ENCODE peak calls at places on chromosomes 12 and 14, in seven cellular contexts. C is IMR-90, Y is GM23248, M is fibroblast of lung, Z is KBM-7, O is HFFc6, K is T-helper 1 cell. X is an unnamed sample.

GRCh38 chr12:2613674-2614073 is 181.1 kb upstream of the FKBP4 start:
- DNase-seq in O (peak), Z (no peak), C (peak), K (no peak), Y (peak), M (peak), X (peak)

GRCh38 chr12:90128526-90128925 is 419.9 kb upstream of the ATP2B1 start:
- DNase-seq in Z (no peak), M (no peak), C (no peak), K (no peak), Y (no peak), O (no peak), X (no peak)

GRCh38 chr12:126093911-126094310 is 1028.7 kb downstream of the AACS start:
- DNase-seq in K (no peak), Z (no peak), O (no peak), C (no peak), Y (peak), M (no peak), X (no peak)

GRCh38 chr12:76029982-76030377 is 1.6 kb downstream of the PHLDA1 start:
- DNase-seq in M (peak), Y (peak), C (peak), Z (no peak), O (no peak), K (no peak), X (peak)

GRCh38 chr12:24424889-24425600 is 475.6 kb upstream of the SOX5 start:
- DNase-seq in M (no peak), Z (no peak), O (no peak), C (no peak), K (no peak), Y (no peak), X (no peak)

GRCh38 chr14:89640141-89640540 is 223.1 kb upstream of the FOXN3 start:
- DNase-seq in Y (no peak), O (no peak), K (no peak), Z (no peak), M (no peak), C (peak), X (no peak)

GRCh38 chr12:111108726-111109125 is 188.3 kb upstream of the MYL2 start:
- DNase-seq in M (no peak), C (no peak), Y (no peak), Z (no peak), O (no peak), K (no peak), X (no peak)

GRCh38 chr12:99121476-99121965 is 476.4 kb downstream of the APAF1 start:
- DNase-seq in C (no peak), M (no peak), Y (no peak), K (no peak), O (no peak), Z (no peak), X (no peak)

GRCh38 chr12:97524812-97525211 is 62.2 kb downstream of the RMST start:
- DNase-seq in O (no peak), M (no peak), Y (no peak), K (no peak), C (no peak), Z (no peak), X (no peak)

GRCh38 chr12:68483592-68484373 is 126.9 kb upstream of the RAP1B start:
- DNase-seq in Z (no peak), M (peak), C (peak), K (no peak), O (peak), Y (peak), X (no peak)

GRCh38 chr14:68307769-68308168 is 485.1 kb downstream of the ZFP36L1 start:
- DNase-seq in O (no peak), K (no peak), M (peak), Z (no peak), Y (peak), C (peak), X (no peak)

GRCh38 chr12:126874427-126875026 is 1392.4 kb upstream of the TMEM132C start:
- DNase-seq in M (no peak), C (no peak), Z (peak), O (peak), K (peak), Y (peak), X (peak)

GRCh38 chr12:70919597-70920035 is 922 bp downstream of the PTPRR start:
- DNase-seq in K (no peak), M (peak), C (no peak), Z (peak), O (no peak), Y (peak), X (no peak)

GRCh38 chr14:93725993-93726392 is 62.3 kb downstream of the PRIMA1 start:
- DNase-seq in Z (no peak), C (no peak), K (no peak), Y (no peak), O (no peak), M (no peak), X (no peak)

GRCh38 chr14:29442720-29443119 is 484.9 kb downstream of the PRKD1 start:
- DNase-seq in O (peak), Z (no peak), C (peak), K (no peak), M (peak), Y (peak), X (no peak)

GRCh38 chr12:124501080-124501642 is 66.3 kb downstream of the NCOR2 start:
- DNase-seq in O (no peak), K (no peak), Y (no peak), Z (peak), M (no peak), C (no peak), X (no peak)

GRCh38 chr12:104748790-104749189 is 209.3 kb downstream of the SLC41A2 start:
- DNase-seq in K (no peak), C (peak), O (peak), Y (peak), M (peak), Z (no peak), X (peak)

GRCh38 chr14:61341275-61342210 is 20.2 kb downstream of the PRKCH start:
- DNase-seq in Y (no peak), O (no peak), K (no peak), Z (no peak), C (no peak), M (no peak), X (no peak)

GRCh38 chr14:105411017-105411941 is 8.3 kb upstream of the MTA1 start:
- DNase-seq in K (peak), C (peak), Z (no peak), Y (peak), M (peak), O (no peak), X (no peak)